ENCODE peak calls at places on chromosomes 3 and 15, in nine cellular contexts. L is mucosa of gallbladder; I is T-cell; W is hippocampal formation; D is type B pancreatic cell; R is HepG2; O is stimulated activated CD4-positive, alpha-beta T cell treated with anti-CD3 and anti-CD28 coated beads, Interleukin-2, amount 100 ng/mL, for 48 hours; F is occipital lobe; H is NCI-H1092 treated with DMSO at 0.1 percent for 48 hours. A is an unnamed sample.
A peak's percentile ranks its signal among the peaks of the same experiment; 100 is the strongest.

GRCh38 chr3:79729096-79729495 is 38.7 kb downstream of the ROBO1 start:
- DNase-seq in F (no peak), R (no peak), D (no peak), O (no peak), W (peak; percentile 1), L (peak; percentile 10), I (no peak), H (no peak), A (no peak)

GRCh38 chr15:90076716-90077115 is 25.6 kb downstream of the IDH2 start:
- DNase-seq in R (no peak), H (no peak), W (no peak), D (no peak), F (no peak), O (no peak), I (no peak), L (no peak), A (no peak)

GRCh38 chr3:46423588-46423987 is 16.5 kb downstream of the CCRL2 start:
- DNase-seq in F (no peak), R (peak; percentile 3), O (no peak), L (peak; percentile 51), D (no peak), H (no peak), W (no peak), I (no peak), A (no peak)

GRCh38 chr15:70597945-70598344 is 165.4 kb downstream of the UACA start:
- DNase-seq in H (no peak), L (no peak), O (no peak), F (no peak), R (no peak), D (no peak), I (no peak), W (no peak), A (no peak)

GRCh38 chr3:154161806-154162205 is 40.6 kb downstream of the ARHGEF26 start:
- DNase-seq in L (no peak), O (no peak), F (no peak), I (no peak), W (no peak), D (no peak), H (no peak), R (no peak), A (no peak)

GRCh38 chr3:178155521-178155920 is 380.7 kb upstream of the KCNMB2 start:
- DNase-seq in R (no peak), I (no peak), W (no peak), H (peak; percentile 28), F (no peak), L (no peak), O (no peak), D (no peak), A (no peak)

GRCh38 chr15:89837134-89837829 is 22.6 kb upstream of the ANPEP start:
- DNase-seq in I (no peak), H (no peak), L (no peak), O (no peak), D (no peak), R (no peak), W (no peak), F (no peak), A (no peak)

GRCh38 chr15:57086857-57087427 is 168.5 kb downstream of the TCF12 start:
- DNase-seq in I (no peak), W (no peak), R (no peak), H (no peak), L (no peak), F (no peak), D (no peak), O (no peak), A (no peak)

GRCh38 chr3:34842706-34843478 is 796.4 kb upstream of the ARPP21 start:
- DNase-seq in W (no peak), I (no peak), O (no peak), F (no peak), D (no peak), R (no peak), H (no peak), L (no peak), A (no peak)

GRCh38 chr3:27596334-27596841 is 112.2 kb upstream of the SLC4A7 start:
- DNase-seq in W (no peak), H (no peak), L (no peak), D (no peak), F (no peak), I (no peak), O (no peak), R (no peak), A (no peak)

GRCh38 chr3:10341901-10342398 is 21.0 kb upstream of the SEC13 start:
- DNase-seq in F (no peak), H (no peak), I (no peak), L (no peak), D (no peak), W (no peak), O (no peak), R (no peak), A (no peak)

GRCh38 chr3:177646749-177647148 is 449.5 kb upstream of the TBL1XR1 start:
- DNase-seq in L (no peak), W (no peak), O (no peak), H (no peak), R (no peak), F (no peak), I (peak; percentile 33), D (no peak), A (no peak)

GRCh38 chr15:63121382-63122001 is at the start of gene LACTB:
- DNase-seq in R (peak; percentile 75), I (peak; percentile 74), D (peak; percentile 85), O (peak; percentile 75), L (peak; percentile 88), W (peak; percentile 81), H (peak; percentile 71), F (peak; percentile 88), A (peak; percentile 90)

GRCh38 chr3:115644391-115644790 is 21.1 kb downstream of the GAP43 start:
- DNase-seq in H (no peak), W (no peak), R (no peak), I (no peak), L (no peak), O (no peak), D (no peak), F (no peak), A (no peak)

A was measured in HT-29.